ENCODE peak calls at places on chromosomes 16 and 17, in seven cellular contexts. E, H, I, C, X, Y and N are unnamed samples.

GRCh38 chr17:77479372-77479781 is 338.6 kb downstream of the SEC14L1 start:
- DNase-seq in E (no peak), H (peak), I (no peak), C (no peak), X (peak), Y (no peak), N (no peak)

GRCh38 chr17:17186051-17186450 is 20.1 kb downstream of the PLD6 start:
- DNase-seq in E (peak), H (no peak), I (no peak), C (no peak), X (peak), Y (peak), N (no peak)

GRCh38 chr17:42509409-42509808 is 26.6 kb upstream of the NAGLU start:
- DNase-seq in E (no peak), H (no peak), I (no peak), C (no peak), X (no peak), Y (no peak), N (no peak)

GRCh38 chr17:65627108-65627507 is 65.7 kb upstream of the AXIN2 start:
- DNase-seq in E (no peak), H (no peak), I (no peak), C (no peak), X (no peak), Y (no peak), N (no peak)

GRCh38 chr16:30395155-30395991 is at the start of gene ZNF48:
- DNase-seq in E (peak), H (peak), I (peak), C (no peak), X (peak), Y (peak), N (peak)

GRCh38 chr16:79264237-79265104 is 336.1 kb downstream of the MAF start:
- DNase-seq in E (no peak), H (no peak), I (no peak), C (no peak), X (peak), Y (peak), N (no peak)

GRCh38 chr17:17570207-17570797 is 21.2 kb downstream of the PEMT start:
- DNase-seq in E (peak), H (peak), I (peak), C (no peak), X (peak), Y (peak), N (no peak)

GRCh38 chr16:4105848-4106247 is 10.4 kb downstream of the ADCY9 start:
- DNase-seq in E (no peak), H (no peak), I (no peak), C (no peak), X (no peak), Y (no peak), N (no peak)

GRCh38 chr16:79639576-79640311 is 39.2 kb upstream of the MAF start:
- DNase-seq in E (no peak), H (no peak), I (peak), C (no peak), X (no peak), Y (no peak), N (no peak)

GRCh38 chr17:80967404-80967872 is 24.2 kb upstream of the CHMP6 start:
- DNase-seq in E (no peak), H (no peak), I (no peak), C (no peak), X (no peak), Y (no peak), N (no peak)

GRCh38 chr17:82333279-82334171 is at the start of gene SECTM1:
- DNase-seq in E (peak), H (peak), I (peak), C (no peak), X (no peak), Y (peak), N (no peak)

GRCh38 chr16:12531937-12532336 is 271.8 kb downstream of the CPPED1 start:
- DNase-seq in E (peak), H (no peak), I (peak), C (no peak), X (no peak), Y (peak), N (no peak)

GRCh38 chr17:79556263-79556662 is 54.6 kb downstream of the RBFOX3 start:
- DNase-seq in E (no peak), H (no peak), I (no peak), C (no peak), X (no peak), Y (no peak), N (no peak)

GRCh38 chr17:15236281-15237105 is 28.6 kb downstream of the PMP22 start:
- DNase-seq in E (peak), H (peak), I (peak), C (no peak), X (peak), Y (peak), N (no peak)

GRCh38 chr17:43662432-43663141 is 865 bp upstream of the MEOX1 start:
- DNase-seq in E (no peak), H (no peak), I (no peak), C (no peak), X (no peak), Y (no peak), N (no peak)

GRCh38 chr16:27236635-27237228 is 31.8 kb downstream of the NSMCE1 start:
- DNase-seq in E (no peak), H (no peak), I (no peak), C (no peak), X (no peak), Y (no peak), N (no peak)

GRCh38 chr16:68512742-68513141 is 26.3 kb upstream of the ZFP90 start:
- DNase-seq in E (no peak), H (no peak), I (no peak), C (no peak), X (no peak), Y (no peak), N (no peak)

GRCh38 chr16:81424761-81425160 is 19.8 kb upstream of the CMIP start:
- DNase-seq in E (peak), H (no peak), I (no peak), C (no peak), X (peak), Y (peak), N (no peak)

GRCh38 chr16:2519711-2520080 is 475 bp upstream of the AMDHD2 start:
- DNase-seq in E (no peak), H (no peak), I (no peak), C (no peak), X (no peak), Y (no peak), N (no peak)

GRCh38 chr16:54931757-54932660 is 1.3 kb downstream of the IRX5 start:
- DNase-seq in E (no peak), H (no peak), I (no peak), C (no peak), X (no peak), Y (no peak), N (no peak)

GRCh38 chr17:4335185-4335584 is 31.3 kb downstream of the UBE2G1 start:
- DNase-seq in E (no peak), H (no peak), I (no peak), C (no peak), X (no peak), Y (no peak), N (no peak)

GRCh38 chr16:79411357-79411756 is 189.2 kb downstream of the MAF start:
- DNase-seq in E (no peak), H (no peak), I (no peak), C (no peak), X (no peak), Y (no peak), N (no peak)

GRCh38 chr17:64354824-64355535 is 35.7 kb downstream of the PECAM1 start:
- DNase-seq in E (peak), H (no peak), I (no peak), C (no peak), X (no peak), Y (no peak), N (no peak)

GRCh38 chr16:10828851-10829331 is 10.3 kb upstream of the TVP23A start:
- DNase-seq in E (peak), H (no peak), I (no peak), C (no peak), X (no peak), Y (peak), N (no peak)

GRCh38 chr17:57939797-57940196 is 15.4 kb downstream of the CUEDC1 start:
- DNase-seq in E (no peak), H (no peak), I (no peak), C (no peak), X (no peak), Y (no peak), N (no peak)

GRCh38 chr17:66715076-66715675 is 119.7 kb upstream of the CACNG5 start:
- DNase-seq in E (no peak), H (peak), I (no peak), C (no peak), X (no peak), Y (no peak), N (no peak)

GRCh38 chr17:77963441-77963840 is 4.9 kb downstream of the TNRC6C start:
- DNase-seq in E (peak), H (no peak), I (peak), C (no peak), X (no peak), Y (peak), N (peak)

GRCh38 chr16:29156511-29156910 is 171.7 kb downstream of the LAT start:
- DNase-seq in E (no peak), H (no peak), I (no peak), C (no peak), X (peak), Y (no peak), N (no peak)

GRCh38 chr16:65641693-65642289 is 519.9 kb upstream of the CDH11 start:
- DNase-seq in E (no peak), H (no peak), I (no peak), C (no peak), X (no peak), Y (no peak), N (no peak)

GRCh38 chr17:31803494-31804213 is 55.4 kb downstream of the COPRS start:
- DNase-seq in E (peak), H (no peak), I (peak), C (no peak), X (no peak), Y (peak), N (no peak)
- H3K18ac ChIP-seq in E (no peak), H (no peak), I (no peak), C (no peak), X (no peak), Y (no peak), N (no peak)

DNA sequence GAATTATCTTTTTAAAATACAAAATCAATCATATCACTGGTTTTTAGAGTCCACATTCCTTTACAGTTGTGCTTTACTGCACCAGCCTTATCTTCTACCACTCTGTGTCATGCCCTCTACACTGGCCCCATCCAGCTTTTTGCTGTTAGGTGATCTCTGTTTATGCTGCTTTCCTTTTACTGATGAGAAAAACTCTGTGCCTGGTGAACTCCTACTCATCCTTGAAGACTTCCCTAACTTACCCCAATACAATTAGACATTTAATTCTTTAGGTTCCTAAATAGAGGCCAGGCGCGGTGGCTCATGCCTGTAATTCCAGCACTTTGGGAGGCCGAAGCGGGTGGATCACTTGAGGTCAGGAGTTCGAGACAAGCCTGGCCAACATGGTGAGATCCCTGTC is 64.6 kb downstream of the MRTFB start:
- DNase-seq in E (no peak), H (no peak), I (no peak), C (no peak), X (no peak), Y (no peak), N (no peak)
- H2BK5ac ChIP-seq in E (no peak), H (no peak), I (no peak), C (no peak), X (no peak), Y (no peak), N (no peak)

DNA sequence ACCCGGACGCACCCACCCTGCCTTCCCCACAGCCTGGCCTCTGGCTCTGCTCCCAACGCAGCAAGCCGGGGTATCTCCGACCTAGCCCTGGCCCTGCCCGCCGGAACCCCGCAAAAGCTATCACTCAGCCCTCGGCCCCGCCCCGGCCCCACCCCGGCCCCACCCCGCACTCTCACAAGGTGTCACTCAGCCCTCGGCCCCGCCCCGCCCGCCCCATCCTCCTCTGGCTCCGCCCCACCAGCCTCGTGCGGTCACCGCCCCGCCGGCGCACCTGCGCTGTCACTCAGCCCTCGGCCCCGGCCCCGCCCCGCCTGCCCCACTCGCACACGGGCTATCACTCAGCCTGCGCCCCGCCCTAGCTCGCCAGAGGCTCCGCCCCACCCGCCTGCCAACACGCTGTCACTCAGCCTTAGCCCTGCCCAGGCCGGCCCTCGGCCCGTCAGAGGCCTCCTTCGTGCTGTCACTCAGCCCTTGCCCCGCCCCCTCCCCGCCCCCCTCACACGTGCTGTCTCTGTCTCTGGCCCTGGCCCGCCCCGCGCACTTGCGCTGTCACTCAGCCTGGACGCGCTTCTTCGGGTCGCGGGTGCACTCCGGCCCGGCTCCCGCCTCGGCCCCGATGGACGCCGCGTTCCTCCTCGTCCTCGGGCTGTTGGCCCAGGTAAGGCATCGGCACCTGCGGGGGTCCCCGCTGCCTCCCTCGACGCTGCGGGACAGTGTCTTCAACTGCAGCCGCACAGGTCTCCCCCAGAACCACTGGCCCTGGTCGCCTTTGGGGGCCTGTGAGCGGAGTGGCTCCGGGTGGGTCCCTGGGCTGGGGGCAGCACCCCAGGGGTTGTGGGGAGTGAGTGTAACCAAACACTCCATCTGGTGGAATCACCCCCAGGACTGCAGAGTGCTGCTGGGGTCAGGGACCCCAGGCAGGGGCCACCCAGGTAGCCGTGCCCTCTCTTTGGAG is at the start of gene CDH15:
- DNase-seq in E (peak), H (peak), I (peak), C (peak), X (peak), Y (peak), N (peak)
- H3K18ac ChIP-seq in E (no peak), H (no peak), I (peak), C (no peak), X (no peak), Y (no peak), N (peak)

DNA sequence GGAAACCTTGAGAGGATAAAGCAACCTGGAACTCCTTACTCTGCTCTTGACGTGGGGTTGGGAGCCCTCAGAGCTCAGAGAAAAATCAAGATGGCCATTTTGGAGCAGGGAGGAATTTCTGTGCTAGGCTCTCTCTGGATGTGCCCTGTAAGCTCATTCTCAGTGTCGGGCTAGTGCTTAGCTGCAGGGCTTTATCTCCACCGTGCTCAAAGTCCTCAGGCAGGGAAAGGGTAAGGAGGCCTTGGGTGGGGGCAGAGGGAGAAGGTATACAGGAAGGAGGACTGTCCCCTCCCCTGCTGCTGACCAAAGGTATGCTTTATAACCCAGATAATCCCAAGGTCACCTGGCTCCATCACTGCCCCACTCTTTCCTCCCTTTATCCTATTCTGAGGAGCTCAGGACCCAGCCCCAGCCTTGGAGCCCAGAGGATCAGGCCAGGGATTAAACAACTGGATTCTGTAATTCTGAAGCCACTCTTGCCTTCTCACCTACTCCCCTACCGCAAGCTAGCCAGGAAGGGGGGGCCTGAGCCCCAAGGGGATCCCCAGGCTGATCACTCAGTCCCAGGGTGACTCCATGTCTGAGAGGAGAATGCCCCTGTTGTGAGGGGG is 1.1 kb downstream of the DHRS11 start:
- DNase-seq in E (no peak), H (no peak), I (no peak), C (no peak), X (peak), Y (no peak), N (no peak)
- H2BK5ac ChIP-seq in E (no peak), H (no peak), I (no peak), C (peak), X (no peak), Y (no peak), N (no peak)